ENCODE peak calls at places on chromosomes 6 and 20, in five cellular contexts. E, V, X, N and Q are unnamed samples.

GRCh38 chr20:53623454-53624206 is 30.0 kb upstream of the ZNF217 start:
- DNase-seq in N (peak), E (peak), X (no peak), V (peak), Q (no peak)

GRCh38 chr20:46975976-46976375 is 81.3 kb downstream of the EYA2 start:
- DNase-seq in V (no peak), X (no peak), E (peak), N (no peak), Q (no peak)

GRCh38 chr6:25005010-25005409 is 69.2 kb upstream of the RIPOR2 start:
- DNase-seq in V (no peak), N (no peak), X (no peak), E (no peak), Q (no peak)

GRCh38 chr6:35425284-35425683 is 26.9 kb upstream of the FANCE start:
- DNase-seq in X (no peak), V (peak), E (no peak), N (peak), Q (no peak)

GRCh38 chr20:41276317-41276751 is 41.2 kb downstream of the ZHX3 start:
- DNase-seq in E (no peak), X (no peak), V (no peak), N (peak), Q (no peak)

GRCh38 chr6:8879334-8879733 is 444.0 kb upstream of the SLC35B3 start:
- DNase-seq in N (no peak), X (no peak), E (no peak), V (no peak), Q (no peak)

GRCh38 chr20:45363611-45364492 is 896 bp downstream of the SYS1 start:
- DNase-seq in E (no peak), V (no peak), X (no peak), N (no peak), Q (no peak)

GRCh38 chr6:17102258-17102870 is 514 bp downstream of the STMND1 start:
- DNase-seq in V (no peak), N (no peak), E (no peak), X (no peak), Q (no peak)

GRCh38 chr6:99768166-99768565 is 161.5 kb downstream of the PRDM13 start:
- DNase-seq in E (no peak), X (no peak), V (no peak), N (no peak), Q (no peak)

GRCh38 chr20:36861875-36862801 is 13.8 kb upstream of the TLDC2 start:
- DNase-seq in X (no peak), V (no peak), E (peak), N (peak), Q (no peak)

GRCh38 chr6:136669299-136669699 is 119.1 kb upstream of the MAP7 start:
- DNase-seq in V (peak), N (peak), X (no peak), E (no peak), Q (no peak)